ENCODE peak calls at places on chromosomes 5 and 9, in eight cellular contexts. N, J, U, Y, H, B, T and Z are unnamed samples.

GRCh38 chr9:98356326-98356725 is 100.9 kb upstream of the TBC1D2 start:
- DNase-seq in U (no peak), Y (no peak), H (no peak), N (no peak), B (no peak), T (no peak), J (no peak), Z (no peak)

GRCh38 chr5:147963948-147964693 is 57.8 kb upstream of the C5orf46 start:
- DNase-seq in N (no peak), T (no peak), Y (no peak), J (no peak), B (no peak), H (no peak), U (no peak), Z (no peak)

GRCh38 chr9:96293481-96293880 is 8.5 kb downstream of the HSD17B3 start:
- DNase-seq in T (no peak), B (no peak), Y (no peak), J (no peak), N (no peak), H (no peak), U (no peak), Z (peak)

GRCh38 chr9:96420468-96421219 is 2.5 kb upstream of the ZNF367 start:
- DNase-seq in T (peak), Y (peak), U (no peak), N (no peak), J (peak), B (no peak), H (no peak), Z (peak)

GRCh38 chr5:119792154-119792799 is 162.9 kb downstream of the FAM170A start:
- DNase-seq in T (no peak), U (no peak), H (no peak), N (no peak), Y (no peak), B (no peak), J (peak), Z (no peak)

GRCh38 chr9:34025062-34025461 is 23.6 kb downstream of the UBAP2 start:
- DNase-seq in T (no peak), B (no peak), H (no peak), J (no peak), Y (no peak), N (no peak), U (no peak), Z (no peak)

GRCh38 chr9:104092192-104092591 is 1.9 kb upstream of the SMC2 start:
- DNase-seq in T (no peak), Y (no peak), U (no peak), N (no peak), H (no peak), J (no peak), B (no peak), Z (no peak)

GRCh38 chr5:84253946-84254345 is 130.7 kb downstream of the EDIL3 start:
- DNase-seq in T (no peak), Y (no peak), N (no peak), J (no peak), H (no peak), U (no peak), B (no peak), Z (no peak)

GRCh38 chr9:89486681-89487080 is 11.2 kb downstream of the SEMA4D start:
- DNase-seq in T (no peak), N (no peak), H (no peak), Y (no peak), U (no peak), B (no peak), J (no peak), Z (no peak)

GRCh38 chr9:93674580-93675335 is 98.4 kb downstream of the PHF2 start:
- DNase-seq in H (peak), T (no peak), B (peak), Y (no peak), N (no peak), U (no peak), J (no peak), Z (no peak)

GRCh38 chr5:139277171-139277570 is 16.4 kb upstream of the MATR3 start:
- DNase-seq in H (no peak), Y (no peak), U (no peak), T (no peak), B (no peak), J (no peak), N (no peak), Z (no peak)

GRCh38 chr5:139275536-139276297 is 17.8 kb upstream of the MATR3 start:
- DNase-seq in H (no peak), U (no peak), N (no peak), T (peak), Y (no peak), B (no peak), J (peak), Z (no peak)

GRCh38 chr5:139282195-139282557 is 11.4 kb upstream of the MATR3 start:
- DNase-seq in B (no peak), H (no peak), Y (no peak), U (no peak), N (no peak), J (no peak), T (no peak), Z (no peak)

GRCh38 chr5:139276426-139276825 is 17.1 kb upstream of the MATR3 start:
- DNase-seq in N (no peak), T (no peak), U (no peak), Y (no peak), J (no peak), B (no peak), H (no peak), Z (no peak)

GRCh38 chr5:139278540-139279274 is 14.8 kb upstream of the MATR3 start:
- DNase-seq in H (no peak), N (no peak), U (no peak), B (no peak), J (no peak), Y (no peak), T (no peak), Z (no peak)
- TF ChIP-seq POLR2AphosphoS5 in H (no peak), N (no peak), U (peak), B (no peak), J (no peak), Y (peak), T (no peak), Z (no peak)

GRCh38 chr5:79727722-79728355 is 38.2 kb downstream of the CMYA5 start:
- DNase-seq in B (no peak), N (no peak), T (no peak), Y (no peak), H (no peak), U (no peak), J (no peak), Z (no peak)

GRCh38 chr5:79728396-79728795 is 38.8 kb downstream of the CMYA5 start:
- DNase-seq in T (no peak), H (no peak), U (no peak), N (no peak), B (no peak), Y (no peak), J (no peak), Z (no peak)

GRCh38 chr5:79729686-79730085 is 40.0 kb downstream of the CMYA5 start:
- DNase-seq in T (no peak), Y (no peak), B (no peak), J (no peak), N (no peak), H (no peak), U (no peak), Z (no peak)
- TF ChIP-seq POLR2AphosphoS5 in T (no peak), Y (no peak), B (no peak), J (no peak), N (no peak), H (no peak), U (no peak), Z (no peak)

DNA sequence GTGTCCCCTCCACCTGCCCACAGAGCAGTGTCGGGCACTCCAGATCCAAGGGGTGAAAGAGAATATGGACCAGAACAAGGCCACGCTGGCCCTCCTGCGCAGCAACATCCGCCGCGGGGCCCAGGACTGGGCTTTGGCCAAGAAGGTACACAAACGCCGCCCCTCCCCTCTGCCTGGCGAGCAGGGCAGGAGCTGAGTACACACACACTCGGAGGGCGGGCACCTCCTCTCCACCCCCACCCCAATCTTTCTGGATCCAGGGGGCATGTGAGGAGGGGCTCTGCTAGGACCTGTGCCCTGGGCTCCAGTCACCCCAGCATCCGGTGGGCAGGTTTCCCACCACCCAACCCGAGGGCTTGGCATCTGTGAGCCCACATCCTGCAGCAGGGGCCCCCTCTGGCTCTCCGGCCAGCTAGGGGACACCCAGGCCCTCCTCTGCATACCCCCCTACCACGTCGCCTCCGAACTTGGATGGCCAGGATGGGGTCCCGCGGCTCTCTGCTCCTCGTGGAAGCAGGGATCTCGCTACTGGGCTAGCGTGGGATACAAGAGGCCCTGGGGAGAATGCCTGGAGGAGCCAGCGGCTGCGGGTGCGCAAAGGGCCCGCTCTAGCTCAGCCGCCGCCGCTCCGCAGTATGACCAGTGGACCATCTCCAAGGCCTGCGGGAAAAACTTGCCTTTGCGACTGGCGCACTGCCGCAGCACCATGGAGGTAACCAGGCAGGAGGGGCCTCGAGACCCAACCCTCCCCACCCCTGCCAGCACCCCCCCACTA is 3.1 kb downstream of the CCDC183 start:
- DNase-seq in N (peak), Y (no peak), U (no peak), T (peak), J (peak), B (peak), H (no peak), Z (no peak)
- TF ChIP-seq POLR2AphosphoS5 in N (no peak), Y (no peak), U (no peak), T (peak), J (no peak), B (peak), H (no peak), Z (no peak)

GRCh38 chr5:181059297-181060230 is 19.5 kb downstream of the BTNL9 start:
- DNase-seq in T (no peak), B (no peak), Y (no peak), H (no peak), N (peak), J (no peak), U (no peak), Z (no peak)
- TF ChIP-seq POLR2AphosphoS5 in T (no peak), B (no peak), Y (no peak), H (no peak), N (no peak), J (no peak), U (no peak), Z (no peak)

DNA sequence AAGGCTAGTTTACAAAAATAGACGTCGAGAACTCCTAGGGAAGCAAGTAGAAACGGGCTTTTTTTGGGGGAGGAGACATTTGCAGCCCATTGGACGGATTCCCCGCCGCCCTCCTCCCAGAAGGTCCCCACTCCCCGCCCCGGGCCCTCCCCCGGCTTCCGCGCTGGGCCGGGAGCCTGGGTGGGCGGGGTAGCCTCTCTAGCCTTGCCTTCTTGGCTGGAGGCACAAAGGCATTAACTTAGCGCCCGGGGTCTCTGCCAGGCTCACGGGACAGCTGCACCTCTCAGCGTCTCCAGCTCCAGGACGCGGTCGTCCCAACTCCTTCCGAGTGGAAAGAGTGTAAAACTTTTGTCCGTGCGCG is at the start of gene DMRTA1:
- DNase-seq in T (no peak), U (no peak), N (peak), B (peak), Y (peak), J (peak), H (peak), Z (no peak)
- TF ChIP-seq POLR2AphosphoS5 in T (no peak), U (no peak), N (no peak), B (peak), Y (no peak), J (peak), H (peak), Z (no peak)

GRCh38 chr5:126846344-126846743 is 69.4 kb downstream of the LMNB1 start:
- DNase-seq in H (no peak), U (no peak), N (no peak), Y (no peak), T (no peak), J (no peak), B (no peak), Z (no peak)
- TF ChIP-seq POLR2AphosphoS5 in H (no peak), U (no peak), N (no peak), Y (no peak), T (no peak), J (no peak), B (no peak), Z (no peak)